ENCODE peak calls at places on chromosomes 12 and 14, in five cellular contexts. U, N, K, O and R are unnamed samples.

GRCh38 chr12:115323223-115323905 is 639.4 kb upstream of the TBX3 start:
- DNase-seq in K (no peak), U (no peak), O (no peak), N (no peak), R (no peak)

GRCh38 chr12:5388581-5389535 is 43.0 kb upstream of the NTF3 start:
- DNase-seq in O (no peak), K (no peak), N (no peak), U (peak), R (no peak)

GRCh38 chr14:55077155-55077554 is 25.7 kb downstream of the MAPK1IP1L start:
- DNase-seq in U (no peak), N (peak), O (no peak), K (no peak), R (no peak)

GRCh38 chr12:2301531-2302461 is 249.0 kb downstream of the CACNA1C start:
- DNase-seq in N (peak), O (no peak), U (no peak), K (no peak), R (no peak)

GRCh38 chr14:76710093-76711010 is 50.9 kb upstream of the VASH1 start:
- DNase-seq in O (peak), K (peak), N (peak), U (peak), R (peak)

GRCh38 chr12:128813883-128814282 is 9.9 kb downstream of the SLC15A4 start:
- DNase-seq in O (no peak), N (no peak), K (no peak), U (no peak), R (no peak)

GRCh38 chr12:112380663-112381420 is 1.4 kb downstream of the HECTD4 start:
- DNase-seq in O (no peak), U (no peak), N (peak), K (peak), R (no peak)

GRCh38 chr12:129911437-129912049 is 7.7 kb upstream of the TMEM132D start:
- DNase-seq in U (no peak), O (no peak), K (peak), N (peak), R (peak)

GRCh38 chr12:123097521-123098084 is 53.3 kb downstream of the PITPNM2 start:
- DNase-seq in N (no peak), O (no peak), U (no peak), K (no peak), R (no peak)

GRCh38 chr12:34405286-34406227 is 383.3 kb downstream of the ALG10 start:
- DNase-seq in N (peak), K (no peak), U (no peak), O (no peak), R (no peak)